ENCODE peak calls at places on chromosome 5, in four cellular contexts. L is HTR-8/SVneo; P is stimulated activated CD8-positive, alpha-beta memory T cell treated with anti-CD3 and anti-CD28 coated beads, Interleukin-15, amount 100 ng/mL, for 24 hours; E is iPS-NIHi11. Q is an unnamed sample.

GRCh38 chr5:95163079-95163478 is 121.8 kb downstream of the MCTP1 start:
- DNase-seq in L (no peak), P (no peak), E (no peak), Q (no peak)

GRCh38 chr5:82348749-82349148 is 70.6 kb upstream of the RPS23 start:
- DNase-seq in L (no peak), P (no peak), E (no peak), Q (no peak)

GRCh38 chr5:124712724-124713305 is 33.6 kb downstream of the ZNF608 start:
- DNase-seq in L (no peak), P (no peak), E (no peak), Q (no peak)

GRCh38 chr5:172642511-172642910 is 1.4 kb downstream of the NEURL1B start:
- DNase-seq in L (no peak), P (no peak), E (no peak), Q (no peak)

GRCh38 chr5:111135946-111136345 is 43.8 kb downstream of the WDR36 start:
- DNase-seq in L (no peak), P (no peak), E (no peak), Q (no peak)

GRCh38 chr5:58149750-58150149 is 310.1 kb downstream of the PLK2 start:
- DNase-seq in L (no peak), P (no peak), E (no peak), Q (no peak)

GRCh38 chr5:103708601-103709000 is 146.0 kb upstream of the NUDT12 start:
- DNase-seq in L (no peak), P (no peak), E (no peak), Q (no peak)

GRCh38 chr5:131605086-131605485 is 29.9 kb downstream of the RAPGEF6 start:
- DNase-seq in L (no peak), P (no peak), E (no peak), Q (no peak)

GRCh38 chr5:36369092-36369737 is 67.5 kb upstream of the RANBP3L start:
- DNase-seq in L (no peak), P (no peak), E (no peak), Q (no peak)

GRCh38 chr5:128252794-128253193 is 169.2 kb downstream of the SLC12A2 start:
- DNase-seq in L (no peak), P (no peak), E (no peak), Q (no peak)

GRCh38 chr5:142817961-142818431 is 47.8 kb downstream of the ARHGAP26 start:
- DNase-seq in L (no peak), P (no peak), E (no peak), Q (no peak)

GRCh38 chr5:144473650-144474049 is 303.0 kb downstream of the KCTD16 start:
- DNase-seq in L (no peak), P (no peak), E (no peak), Q (no peak)

GRCh38 chr5:172771439-172772111 is 580 bp upstream of the DUSP1 start:
- DNase-seq in L (no peak), P (no peak), E (no peak), Q (no peak)

GRCh38 chr5:61401726-61402125 is 69.7 kb downstream of the ZSWIM6 start:
- DNase-seq in L (no peak), P (no peak), E (peak; percentile 32), Q (no peak)

GRCh38 chr5:53048248-53048647 is 59.1 kb downstream of the ITGA2 start:
- DNase-seq in L (no peak), P (no peak), E (no peak), Q (no peak)

GRCh38 chr5:67971223-67971830 is 244.2 kb upstream of the PIK3R1 start:
- DNase-seq in L (no peak), P (no peak), E (no peak), Q (no peak)

GRCh38 chr5:158165647-158166046 is 306.7 kb upstream of the CLINT1 start:
- DNase-seq in L (no peak), P (no peak), E (no peak), Q (no peak)

GRCh38 chr5:31815394-31815793 is 176.5 kb downstream of the PDZD2 start:
- DNase-seq in L (no peak), P (no peak), E (no peak), Q (no peak)

GRCh38 chr5:14238272-14238671 is 95.1 kb downstream of the TRIO start:
- DNase-seq in L (no peak), P (no peak), E (no peak), Q (no peak)

GRCh38 chr5:1201327-1202025 is at the start of gene SLC6A19:
- DNase-seq in L (no peak), P (no peak), E (no peak), Q (no peak)

GRCh38 chr5:120567066-120567465 is 103.0 kb downstream of the PRR16 start:
- DNase-seq in L (no peak), P (no peak), E (no peak), Q (no peak)

GRCh38 chr5:33671700-33672291 is 220.0 kb downstream of the ADAMTS12 start:
- DNase-seq in L (no peak), P (no peak), E (no peak), Q (no peak)

GRCh38 chr5:61969347-61969746 is 336.7 kb upstream of the KIF2A start:
- DNase-seq in L (no peak), P (no peak), E (no peak), Q (no peak)

GRCh38 chr5:40367260-40367659 is 312.5 kb upstream of the PTGER4 start:
- DNase-seq in L (no peak), P (no peak), E (no peak), Q (no peak)

GRCh38 chr5:41270423-41271251 is 57.3 kb upstream of the C6 start:
- DNase-seq in L (peak; percentile 48), P (no peak), E (peak; percentile 31), Q (no peak)

GRCh38 chr5:176831425-176831824 is 21.1 kb downstream of the UNC5A start:
- DNase-seq in L (no peak), P (no peak), E (no peak), Q (no peak)

GRCh38 chr5:30505014-30505886 is 688.2 kb upstream of the CDH6 start:
- DNase-seq in L (peak; percentile 53), P (no peak), E (no peak), Q (no peak)

GRCh38 chr5:175107028-175107588 is 336.9 kb downstream of the DRD1 start:
- DNase-seq in L (no peak), P (no peak), E (no peak), Q (no peak)

GRCh38 chr5:72654231-72654630 is 147.0 kb upstream of the ZNF366 start:
- DNase-seq in L (no peak), P (no peak), E (no peak), Q (no peak)

GRCh38 chr5:67010684-67011409 is 185.8 kb downstream of the CD180 start:
- DNase-seq in L (no peak), P (no peak), E (no peak), Q (no peak)

GRCh38 chr5:10576790-10577189 is 12.9 kb downstream of the ANKRD33B start:
- DNase-seq in L (no peak), P (no peak), E (no peak), Q (no peak)

GRCh38 chr5:61342066-61342465 is 10.0 kb downstream of the ZSWIM6 start:
- DNase-seq in L (no peak), P (no peak), E (no peak), Q (no peak)

GRCh38 chr5:10735569-10736255 is 25.3 kb downstream of the DAP start:
- DNase-seq in L (no peak), P (no peak), E (no peak), Q (no peak)

GRCh38 chr5:115544371-115545064 is at the start of gene FEM1C:
- DNase-seq in L (peak; percentile 89), P (peak; percentile 99), E (peak; percentile 98), Q (peak; percentile 94)

GRCh38 chr5:5270958-5271605 is 131.0 kb downstream of the ADAMTS16 start:
- DNase-seq in L (peak; percentile 96), P (no peak), E (peak; percentile 83), Q (peak; percentile 67)

GRCh38 chr5:170848033-170848432 is 13.8 kb upstream of the RANBP17 start:
- DNase-seq in L (no peak), P (no peak), E (no peak), Q (no peak)

GRCh38 chr5:6832994-6833393 is 119.8 kb downstream of the TENT4A start:
- DNase-seq in L (no peak), P (no peak), E (no peak), Q (no peak)

GRCh38 chr5:64502181-64502580 is 3.6 kb upstream of the RGS7BP start:
- DNase-seq in L (no peak), P (no peak), E (peak; percentile 31), Q (no peak)

Q was measured in mesothelial cell of epicardium.